ENCODE peak calls at places on chromosome 17, in eight cellular contexts. I, O, H, S, W, Q, E and J are unnamed samples.

GRCh38 chr17:77647531-77647930 is 311.0 kb upstream of the TNRC6C start:
- DNase-seq in I (no peak), O (no peak), H (no peak), S (no peak), W (no peak), Q (no peak), E (no peak), J (no peak)

GRCh38 chr17:19305261-19305660 is 57.3 kb downstream of the B9D1 start:
- DNase-seq in I (no peak), O (no peak), H (no peak), S (no peak), W (no peak), Q (no peak), E (no peak), J (no peak)

GRCh38 chr17:33052856-33053255 is 61.2 kb downstream of the SPACA3 start:
- DNase-seq in I (no peak), O (no peak), H (no peak), S (no peak), W (no peak), Q (no peak), E (no peak), J (no peak)

GRCh38 chr17:1495265-1495664 is 2.8 kb upstream of the MYO1C start:
- DNase-seq in I (no peak), O (no peak), H (no peak), S (no peak), W (no peak), Q (no peak), E (peak), J (no peak)

GRCh38 chr17:80212962-80213650 is 7.0 kb downstream of the SGSH start:
- DNase-seq in I (no peak), O (no peak), H (no peak), S (no peak), W (no peak), Q (no peak), E (no peak), J (no peak)

GRCh38 chr17:29677139-29677834 is 54.6 kb upstream of the CORO6 start:
- DNase-seq in I (no peak), O (no peak), H (no peak), S (peak), W (no peak), Q (no peak), E (no peak), J (no peak)

GRCh38 chr17:1958134-1958881 is 66.8 kb downstream of the RTN4RL1 start:
- DNase-seq in I (no peak), O (no peak), H (no peak), S (peak), W (no peak), Q (no peak), E (no peak), J (no peak)

GRCh38 chr17:10149573-10150399 is 48.6 kb downstream of the GAS7 start:
- DNase-seq in I (no peak), O (peak), H (no peak), S (peak), W (no peak), Q (peak), E (peak), J (no peak)

GRCh38 chr17:74833501-74834361 is 26.0 kb downstream of the GRIN2C start:
- DNase-seq in I (no peak), O (peak), H (no peak), S (no peak), W (no peak), Q (peak), E (peak), J (no peak)

GRCh38 chr17:60154616-60155426 is 5.0 kb downstream of the CA4 start:
- DNase-seq in I (peak), O (peak), H (no peak), S (peak), W (no peak), Q (peak), E (peak), J (no peak)

GRCh38 chr17:31499771-31500554 is 108.5 kb downstream of the RAB11FIP4 start:
- DNase-seq in I (peak), O (peak), H (no peak), S (peak), W (peak), Q (peak), E (peak), J (no peak)

GRCh38 chr17:67322039-67322787 is 44.2 kb downstream of the PSMD12 start:
- DNase-seq in I (no peak), O (no peak), H (no peak), S (no peak), W (no peak), Q (no peak), E (no peak), J (no peak)

GRCh38 chr17:9115446-9116265 is 94.3 kb downstream of the NTN1 start:
- DNase-seq in I (peak), O (peak), H (no peak), S (peak), W (peak), Q (peak), E (peak), J (no peak)

GRCh38 chr17:65558311-65558682 is 3.2 kb downstream of the AXIN2 start:
- DNase-seq in I (no peak), O (no peak), H (no peak), S (no peak), W (no peak), Q (no peak), E (no peak), J (no peak)

GRCh38 chr17:1398900-1399299 is 1.1 kb downstream of the YWHAE start:
- DNase-seq in I (no peak), O (peak), H (no peak), S (peak), W (no peak), Q (peak), E (no peak), J (no peak)

GRCh38 chr17:4634981-4635380 is 6.5 kb downstream of the ALOX15 start:
- DNase-seq in I (no peak), O (no peak), H (no peak), S (no peak), W (no peak), Q (no peak), E (no peak), J (no peak)

GRCh38 chr17:61379457-61380216 is 20.0 kb upstream of the TBX2 start:
- DNase-seq in I (peak), O (no peak), H (no peak), S (no peak), W (peak), Q (no peak), E (no peak), J (no peak)

GRCh38 chr17:72397223-72397667 is 276.4 kb downstream of the SOX9 start:
- DNase-seq in I (no peak), O (no peak), H (no peak), S (no peak), W (peak), Q (no peak), E (no peak), J (no peak)

GRCh38 chr17:46958192-46958591 is 20.9 kb downstream of the RPRML start:
- DNase-seq in I (no peak), O (no peak), H (no peak), S (peak), W (no peak), Q (no peak), E (no peak), J (no peak)

GRCh38 chr17:16085066-16085699 is 85.6 kb downstream of the TTC19 start:
- DNase-seq in I (no peak), O (peak), H (no peak), S (peak), W (no peak), Q (peak), E (peak), J (no peak)

GRCh38 chr17:22138861-22139469 is 446.6 kb downstream of the KCNJ18 start:
- DNase-seq in I (no peak), O (no peak), H (no peak), S (no peak), W (no peak), Q (no peak), E (no peak), J (no peak)

GRCh38 chr17:41797377-41797776 is 10.9 kb upstream of the JUP start:
- DNase-seq in I (no peak), O (no peak), H (no peak), S (no peak), W (no peak), Q (no peak), E (no peak), J (no peak)

GRCh38 chr17:41793749-41794602 is 7.5 kb upstream of the JUP start:
- DNase-seq in I (peak), O (no peak), H (no peak), S (peak), W (peak), Q (peak), E (no peak), J (no peak)

GRCh38 chr17:41796066-41796895 is 9.8 kb upstream of the JUP start:
- DNase-seq in I (peak), O (no peak), H (no peak), S (no peak), W (peak), Q (no peak), E (no peak), J (no peak)

GRCh38 chr17:41794603-41794975 is 8.1 kb upstream of the JUP start:
- DNase-seq in I (no peak), O (no peak), H (no peak), S (no peak), W (no peak), Q (no peak), E (no peak), J (no peak)

DNA sequence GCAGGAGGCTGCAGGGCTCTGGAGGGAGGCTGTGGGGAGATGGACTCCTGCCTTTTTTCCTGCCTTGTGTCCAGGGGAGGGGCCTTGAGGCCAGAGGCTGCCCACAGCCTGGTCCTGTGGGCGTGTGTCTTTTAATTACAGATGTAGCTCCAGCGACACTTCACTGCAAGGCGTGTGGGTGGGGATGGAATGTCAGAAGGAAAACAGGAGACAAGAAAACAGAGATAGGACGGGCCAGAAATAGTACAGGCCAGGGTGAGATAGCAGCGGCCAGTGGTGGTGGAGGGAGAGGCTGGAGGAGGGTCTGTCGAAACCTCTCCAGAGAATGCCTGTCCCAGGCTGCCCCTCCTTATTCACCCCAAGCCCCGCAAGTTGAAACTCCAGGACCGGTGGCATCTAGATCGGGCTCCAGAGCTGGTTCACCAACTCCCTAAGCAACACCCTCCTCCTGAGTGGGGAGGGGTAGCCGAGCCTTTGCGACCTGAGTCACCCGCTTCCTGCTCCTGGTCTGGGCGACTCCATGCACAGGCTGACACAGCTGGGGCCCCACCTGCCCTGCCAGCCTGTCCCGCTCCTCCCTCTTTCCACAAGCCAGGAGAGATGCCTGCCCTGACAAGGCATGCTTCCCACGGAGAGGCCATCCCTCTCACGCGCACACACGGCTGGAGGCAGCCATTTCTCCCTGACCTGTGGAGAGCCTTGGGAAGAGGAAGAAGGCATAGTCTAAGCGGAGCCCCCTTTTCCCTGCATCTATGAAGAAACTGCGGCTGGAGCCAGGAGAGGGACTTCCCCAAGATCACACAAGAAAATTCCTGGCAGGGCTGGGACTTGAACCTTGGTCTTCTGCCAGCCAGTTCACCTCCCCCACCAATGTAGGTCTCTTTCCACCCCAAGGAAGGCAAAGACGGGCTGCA is 6.6 kb upstream of the JUP start:
- DNase-seq in I (peak), O (no peak), H (no peak), S (peak), W (peak), Q (peak), E (peak), J (no peak)
- TF ChIP-seq CTCF in I (no peak), O (no peak), H (no peak), S (no peak), W (no peak), Q (no peak), E (no peak), J (no peak)

GRCh38 chr17:58520843-58521430 is 6.5 kb upstream of the MTMR4 start:
- DNase-seq in I (peak), O (no peak), H (no peak), S (peak), W (peak), Q (peak), E (no peak), J (no peak)
- TF ChIP-seq CTCF in I (no peak), O (peak), H (peak), S (peak), W (peak), Q (peak), E (peak), J (peak)

GRCh38 chr17:81717049-81717765 is 5.1 kb downstream of the SLC25A10 start:
- DNase-seq in I (peak), O (no peak), H (no peak), S (no peak), W (no peak), Q (no peak), E (no peak), J (no peak)

GRCh38 chr17:81714412-81715106 is 2.5 kb downstream of the SLC25A10 start:
- DNase-seq in I (peak), O (no peak), H (no peak), S (no peak), W (no peak), Q (no peak), E (no peak), J (no peak)

GRCh38 chr17:81716674-81716996 is 4.6 kb downstream of the SLC25A10 start:
- DNase-seq in I (no peak), O (no peak), H (no peak), S (no peak), W (no peak), Q (no peak), E (no peak), J (no peak)

GRCh38 chr17:81715107-81715871 is 3.2 kb downstream of the SLC25A10 start:
- DNase-seq in I (peak), O (no peak), H (no peak), S (no peak), W (no peak), Q (no peak), E (no peak), J (no peak)

DNA sequence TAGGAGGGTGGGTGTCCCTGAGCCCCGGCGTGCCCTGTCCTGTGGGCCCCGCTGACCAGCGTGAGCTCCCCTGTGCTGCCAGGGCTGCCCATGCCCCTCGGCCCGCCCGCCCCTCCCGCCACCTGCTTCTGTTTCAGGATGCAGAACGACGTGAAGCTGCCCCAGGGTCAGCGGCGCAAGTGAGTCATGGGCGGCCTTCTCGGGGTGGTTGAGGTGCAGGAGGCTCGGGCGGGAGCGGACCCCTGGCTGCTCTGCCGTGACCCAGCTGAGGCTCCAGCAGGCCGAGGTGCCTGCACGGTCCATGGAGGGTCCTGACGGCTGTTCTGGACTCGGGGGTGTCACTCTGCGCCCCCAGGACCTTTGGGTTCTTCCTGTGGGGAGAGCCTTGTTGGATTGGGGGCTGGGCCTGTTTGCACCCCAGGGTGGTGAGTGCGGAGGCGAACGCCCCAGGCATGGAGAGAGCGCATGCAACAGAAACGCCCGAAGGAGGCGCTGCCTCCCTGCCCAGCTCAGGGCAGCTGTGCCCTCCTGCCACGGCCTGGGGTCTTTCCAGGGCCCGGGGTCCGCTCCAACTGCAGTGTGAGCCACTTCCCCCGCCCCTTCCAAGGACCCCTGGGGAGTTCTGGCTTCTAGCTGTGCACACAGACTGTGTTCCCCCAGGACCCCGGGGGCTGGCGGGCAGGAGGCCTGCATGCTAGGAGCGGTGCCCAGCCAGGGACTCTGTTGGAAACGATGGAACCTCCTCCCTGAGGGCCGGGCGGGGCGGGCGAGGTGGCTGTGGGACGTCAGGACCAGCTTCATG is 4.0 kb downstream of the SLC25A10 start:
- DNase-seq in I (no peak), O (no peak), H (no peak), S (no peak), W (no peak), Q (no peak), E (no peak), J (no peak)
- TF ChIP-seq CTCF in I (no peak), O (peak), H (no peak), S (no peak), W (no peak), Q (no peak), E (no peak), J (no peak)

DNA sequence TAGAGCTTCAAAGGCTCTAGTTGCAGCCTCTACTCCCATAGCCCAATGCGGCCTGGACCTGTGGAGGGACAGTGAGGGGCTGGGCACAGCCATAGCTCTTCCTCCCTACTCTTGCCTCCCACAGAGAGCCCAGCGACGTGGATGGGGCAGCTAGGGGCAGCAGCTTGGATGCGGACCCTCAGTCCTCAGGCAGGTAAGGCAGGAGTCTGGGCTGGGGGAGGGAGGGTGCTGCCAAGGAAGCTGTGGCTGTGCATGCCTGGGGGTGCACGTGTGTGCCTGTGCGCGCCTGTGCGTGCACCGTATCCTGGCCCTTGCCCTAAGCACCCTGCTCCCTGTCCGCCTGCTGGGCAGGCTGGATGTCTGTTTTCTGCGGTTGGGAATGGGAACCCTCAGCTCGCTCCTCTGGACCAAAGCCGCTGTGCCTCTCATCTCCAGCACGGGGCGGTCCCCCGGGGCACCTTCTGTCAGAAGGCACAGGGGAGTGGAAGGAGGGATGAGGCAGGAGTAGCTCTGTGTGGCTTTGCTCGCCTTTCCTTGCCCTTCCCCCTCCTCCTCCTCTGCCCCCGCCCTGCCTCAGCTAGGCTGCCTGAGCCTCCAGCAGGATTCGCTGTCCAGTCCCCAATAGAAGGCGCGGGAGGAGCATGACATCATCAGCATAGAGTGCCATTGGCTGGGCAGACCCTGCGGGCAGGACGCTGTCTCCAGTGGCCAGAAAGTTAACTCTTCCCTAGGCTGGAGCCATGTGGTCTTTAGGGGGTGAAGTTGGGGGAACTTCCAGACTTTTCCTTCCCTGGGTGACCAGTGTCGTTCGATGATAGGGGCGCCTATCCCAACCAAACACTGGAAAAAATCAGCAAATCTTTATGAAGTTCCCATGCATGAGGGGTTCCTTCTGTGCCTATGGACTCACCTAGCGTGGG is 797 bp downstream of the PRCD start:
- DNase-seq in I (peak), O (peak), H (peak), S (peak), W (peak), Q (peak), E (peak), J (peak)
- TF ChIP-seq CTCF in I (peak), O (peak), H (peak), S (peak), W (no peak), Q (peak), E (no peak), J (no peak)

DNA sequence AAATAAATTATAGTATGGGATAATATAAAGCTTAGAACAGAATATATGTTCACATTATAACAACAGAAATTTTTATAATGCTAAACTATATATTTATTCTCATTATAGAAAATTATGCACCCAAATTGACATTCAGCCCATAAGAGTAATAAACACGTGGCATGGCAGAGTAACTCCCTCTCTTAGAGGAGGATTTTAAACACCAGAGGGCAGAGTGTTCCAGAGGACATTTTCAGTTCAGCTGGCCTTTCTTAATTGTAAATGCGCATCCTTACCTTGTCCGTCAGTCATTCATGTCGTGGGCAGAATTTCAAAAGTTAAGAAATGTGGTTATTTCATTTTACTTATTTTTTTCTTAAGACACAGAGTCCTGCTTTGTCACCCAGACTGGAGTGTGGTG is 147.1 kb downstream of the TANC2 start:
- DNase-seq in I (no peak), O (no peak), H (no peak), S (peak), W (peak), Q (no peak), E (no peak), J (no peak)
- TF ChIP-seq CTCF in I (peak), O (peak), H (peak), S (peak), W (peak), Q (peak), E (no peak), J (peak)

GRCh38 chr17:39621523-39622379 is 5.0 kb upstream of the PPP1R1B start:
- DNase-seq in I (peak), O (peak), H (peak), S (peak), W (peak), Q (peak), E (peak), J (peak)

GRCh38 chr17:39618956-39619785 is 7.6 kb upstream of the PPP1R1B start:
- DNase-seq in I (peak), O (no peak), H (no peak), S (no peak), W (peak), Q (no peak), E (no peak), J (no peak)

GRCh38 chr17:39617446-39618251 is 9.1 kb upstream of the PPP1R1B start:
- DNase-seq in I (peak), O (peak), H (no peak), S (peak), W (no peak), Q (peak), E (no peak), J (peak)

GRCh38 chr17:39618252-39618913 is 8.4 kb upstream of the PPP1R1B start:
- DNase-seq in I (peak), O (no peak), H (no peak), S (peak), W (no peak), Q (no peak), E (no peak), J (no peak)

GRCh38 chr17:39619786-39620101 is 7.0 kb upstream of the PPP1R1B start:
- DNase-seq in I (no peak), O (no peak), H (no peak), S (no peak), W (peak), Q (no peak), E (no peak), J (no peak)
- TF ChIP-seq CTCF in I (no peak), O (no peak), H (no peak), S (no peak), W (no peak), Q (no peak), E (no peak), J (no peak)